ENCODE peak calls at places on chromosomes 12 and 14, in seven cellular contexts. One of them, this sample, is unnamed.

GRCh38 chr12:89889051-89889450 is 180.4 kb upstream of the ATP2B1 start:
- DNase-seq in gastrocnemius medialis: no peak
- DNase-seq in K562: no peak
- DNase-seq in astrocyte: peak
- DNase-seq in mucosa of descending colon: no peak
- DNase-seq in AG10803: peak
- DNase-seq in PC-3: peak
- DNase-seq in this sample: no peak

GRCh38 chr14:51597511-51597920 is 54.2 kb upstream of the FRMD6 start:
- DNase-seq in AG10803: peak
- DNase-seq in mucosa of descending colon: no peak
- DNase-seq in astrocyte: peak
- DNase-seq in gastrocnemius medialis: no peak
- DNase-seq in K562: no peak
- DNase-seq in PC-3: no peak
- DNase-seq in this sample: no peak

GRCh38 chr12:97640826-97641225 is 178.2 kb downstream of the RMST start:
- DNase-seq in AG10803: no peak
- DNase-seq in mucosa of descending colon: no peak
- DNase-seq in K562: no peak
- DNase-seq in PC-3: no peak
- DNase-seq in astrocyte: no peak
- DNase-seq in gastrocnemius medialis: no peak
- DNase-seq in this sample: no peak

GRCh38 chr12:50132505-50133135 is 20.6 kb downstream of the COX14 start:
- DNase-seq in mucosa of descending colon: no peak
- DNase-seq in astrocyte: no peak
- DNase-seq in PC-3: peak
- DNase-seq in gastrocnemius medialis: no peak
- DNase-seq in K562: no peak
- DNase-seq in AG10803: peak
- DNase-seq in this sample: no peak

GRCh38 chr12:64672925-64673409 is 62.7 kb downstream of the RASSF3 start:
- DNase-seq in gastrocnemius medialis: no peak
- DNase-seq in PC-3: peak
- DNase-seq in K562: peak
- DNase-seq in astrocyte: peak
- DNase-seq in mucosa of descending colon: peak
- DNase-seq in AG10803: peak
- DNase-seq in this sample: no peak

GRCh38 chr14:85688024-85688423 is 158.1 kb downstream of the FLRT2 start:
- DNase-seq in astrocyte: no peak
- DNase-seq in PC-3: no peak
- DNase-seq in AG10803: peak
- DNase-seq in gastrocnemius medialis: no peak
- DNase-seq in mucosa of descending colon: no peak
- DNase-seq in K562: no peak
- DNase-seq in this sample: no peak

GRCh38 chr12:89525824-89526770 is at the start of gene POC1B:
- DNase-seq in K562: peak
- DNase-seq in AG10803: peak
- DNase-seq in PC-3: peak
- DNase-seq in mucosa of descending colon: peak
- DNase-seq in astrocyte: peak
- DNase-seq in gastrocnemius medialis: peak
- DNase-seq in this sample: peak

GRCh38 chr12:55957106-55957859 is 8.6 kb downstream of the PMEL start:
- DNase-seq in PC-3: peak
- DNase-seq in gastrocnemius medialis: no peak
- DNase-seq in astrocyte: no peak
- DNase-seq in K562: no peak
- DNase-seq in mucosa of descending colon: no peak
- DNase-seq in AG10803: no peak
- DNase-seq in this sample: no peak

DNA sequence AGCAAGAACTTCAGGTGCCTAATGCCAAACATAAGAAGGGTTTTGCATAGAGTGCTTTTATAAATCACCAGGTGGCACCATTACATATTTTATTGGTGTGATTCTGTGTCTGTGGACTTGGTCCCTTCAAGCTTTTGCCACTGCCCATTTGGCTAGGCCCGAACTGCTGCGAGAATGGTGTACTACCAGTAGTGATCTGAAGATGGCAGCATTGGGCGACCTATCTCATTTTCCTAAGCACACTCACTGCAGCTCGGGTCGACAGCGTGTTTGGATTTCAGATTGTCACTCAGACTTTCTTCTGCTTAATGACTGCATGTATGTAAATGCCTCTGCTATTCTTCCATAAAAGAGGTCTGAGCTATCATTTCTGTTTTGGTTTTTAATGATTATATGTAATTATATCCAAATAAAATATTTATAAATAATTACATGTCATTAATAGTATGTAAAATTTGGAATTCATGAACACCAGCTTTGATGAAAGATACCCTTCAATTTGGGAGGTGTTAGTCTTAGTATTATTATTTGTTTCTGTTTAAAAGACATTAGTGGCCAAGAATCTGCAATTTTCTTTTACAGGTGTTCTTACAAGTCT is 78.5 kb downstream of the TPH2 start:
- DNase-seq in astrocyte: peak
- DNase-seq in AG10803: peak
- DNase-seq in mucosa of descending colon: no peak
- DNase-seq in K562: peak
- DNase-seq in gastrocnemius medialis: peak
- DNase-seq in PC-3: peak
- DNase-seq in this sample: peak
- TF ChIP-seq CTCF in astrocyte: peak
- TF ChIP-seq CTCF in AG10803: peak
- TF ChIP-seq CTCF in mucosa of descending colon: peak
- TF ChIP-seq CTCF in K562: peak
- TF ChIP-seq CTCF in gastrocnemius medialis: peak
- TF ChIP-seq CTCF in PC-3: peak
- TF ChIP-seq CTCF in this sample: peak

GRCh38 chr14:55270832-55271571 is at the start of gene FBXO34:
- DNase-seq in AG10803: peak
- DNase-seq in PC-3: peak
- DNase-seq in K562: peak
- DNase-seq in astrocyte: peak
- DNase-seq in gastrocnemius medialis: peak
- DNase-seq in mucosa of descending colon: peak
- DNase-seq in this sample: peak

GRCh38 chr14:55271572-55272414 is 572 bp downstream of the FBXO34 start:
- DNase-seq in astrocyte: peak
- DNase-seq in gastrocnemius medialis: peak
- DNase-seq in mucosa of descending colon: peak
- DNase-seq in AG10803: peak
- DNase-seq in K562: peak
- DNase-seq in PC-3: peak
- DNase-seq in this sample: peak

GRCh38 chr14:55272415-55272786 is 1.2 kb downstream of the FBXO34 start:
- DNase-seq in mucosa of descending colon: no peak
- DNase-seq in gastrocnemius medialis: no peak
- DNase-seq in K562: no peak
- DNase-seq in AG10803: no peak
- DNase-seq in astrocyte: no peak
- DNase-seq in PC-3: no peak
- DNase-seq in this sample: no peak

GRCh38 chr14:55265197-55265596 is 6.0 kb upstream of the FBXO34 start:
- DNase-seq in AG10803: no peak
- DNase-seq in astrocyte: no peak
- DNase-seq in mucosa of descending colon: no peak
- DNase-seq in gastrocnemius medialis: no peak
- DNase-seq in PC-3: no peak
- DNase-seq in K562: no peak
- DNase-seq in this sample: no peak

DNA sequence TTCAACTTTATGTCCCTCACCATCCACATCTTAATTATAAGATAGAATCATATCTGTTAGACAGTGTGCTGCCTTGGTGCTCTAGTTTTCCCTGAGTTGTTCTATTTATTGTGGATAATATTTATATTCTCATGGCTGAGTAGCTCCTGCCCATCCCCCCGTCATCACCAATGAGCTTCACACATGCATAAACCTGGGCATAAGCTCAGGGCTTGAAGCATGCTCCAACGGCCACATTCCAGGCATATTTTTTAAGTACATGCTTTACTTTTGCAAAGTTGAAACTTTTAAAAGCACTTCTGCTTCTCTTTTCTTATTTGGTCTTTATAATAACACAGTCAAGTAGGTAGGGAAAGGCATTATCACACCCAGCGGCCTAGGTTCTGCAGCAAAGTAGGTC is 3.4 kb upstream of the FBXO34 start:
- DNase-seq in astrocyte: no peak
- DNase-seq in PC-3: no peak
- DNase-seq in mucosa of descending colon: no peak
- DNase-seq in gastrocnemius medialis: no peak
- DNase-seq in AG10803: peak
- DNase-seq in K562: no peak
- DNase-seq in this sample: no peak
- H3K4me3 ChIP-seq in astrocyte: no peak
- H3K4me3 ChIP-seq in PC-3: no peak
- H3K4me3 ChIP-seq in mucosa of descending colon: no peak
- H3K4me3 ChIP-seq in gastrocnemius medialis: no peak
- H3K4me3 ChIP-seq in AG10803: no peak
- H3K4me3 ChIP-seq in K562: no peak
- H3K4me3 ChIP-seq in this sample: no peak

DNA sequence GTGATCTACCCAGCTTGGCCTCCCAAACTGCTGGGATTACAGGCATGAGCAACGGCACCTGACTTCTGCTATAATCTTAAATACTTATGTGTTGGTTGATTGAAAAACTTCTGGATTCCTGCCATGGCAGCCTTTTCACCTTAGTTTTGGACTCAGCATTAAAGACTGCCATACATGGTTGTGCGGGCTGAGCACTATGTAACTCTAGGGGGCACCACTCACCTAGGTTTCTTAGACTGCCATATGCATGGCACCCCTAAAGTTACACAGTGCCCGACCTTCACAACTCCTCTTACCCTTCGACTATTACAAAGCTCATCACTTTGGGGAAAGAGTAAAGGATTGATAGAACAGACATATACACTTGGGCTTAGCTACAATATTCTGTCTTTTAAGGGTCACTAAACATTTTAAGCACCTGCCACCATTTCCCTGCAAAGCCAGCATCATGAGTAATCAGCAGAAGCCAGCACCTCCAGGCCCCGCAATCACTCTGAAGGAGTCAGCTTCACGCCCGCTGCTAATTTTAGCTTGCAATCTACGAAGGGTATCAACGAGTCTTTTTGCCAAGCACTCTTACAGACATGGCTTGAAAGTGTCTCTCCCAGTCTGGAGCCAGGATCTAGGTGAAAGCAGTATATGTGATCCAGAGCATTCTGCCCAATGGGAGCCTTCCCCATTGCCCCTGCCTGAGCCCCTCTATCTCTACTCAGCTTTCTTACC is 59.8 kb downstream of the SUDS3 start:
- DNase-seq in K562: peak
- DNase-seq in mucosa of descending colon: no peak
- DNase-seq in PC-3: peak
- DNase-seq in astrocyte: no peak
- DNase-seq in AG10803: no peak
- DNase-seq in gastrocnemius medialis: peak
- DNase-seq in this sample: no peak
- TF ChIP-seq CTCF in K562: peak
- TF ChIP-seq CTCF in mucosa of descending colon: no peak
- TF ChIP-seq CTCF in PC-3: peak
- TF ChIP-seq CTCF in astrocyte: no peak
- TF ChIP-seq CTCF in AG10803: no peak
- TF ChIP-seq CTCF in gastrocnemius medialis: peak
- TF ChIP-seq CTCF in this sample: peak

DNA sequence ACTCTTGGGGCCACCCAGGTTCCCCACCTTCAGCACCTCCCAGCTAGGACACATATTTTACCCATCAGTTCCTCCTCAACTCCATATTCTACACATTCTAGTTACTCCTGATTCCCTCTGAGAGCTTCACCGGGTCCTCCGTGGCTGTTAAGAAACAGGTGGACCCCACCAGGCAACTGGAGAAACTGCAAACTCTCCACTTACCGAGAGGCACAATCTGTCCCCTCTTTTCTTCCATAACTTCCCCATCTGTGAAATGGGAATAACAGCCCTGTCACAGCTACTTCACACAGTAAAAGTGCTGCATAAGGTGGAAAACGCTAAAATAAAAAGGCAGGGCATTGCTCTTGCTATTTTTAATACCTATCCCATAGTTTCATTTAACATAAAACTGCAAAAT is 1.5 kb downstream of the SLC7A8 start:
- DNase-seq in gastrocnemius medialis: no peak
- DNase-seq in K562: no peak
- DNase-seq in astrocyte: no peak
- DNase-seq in AG10803: no peak
- DNase-seq in PC-3: no peak
- DNase-seq in mucosa of descending colon: no peak
- DNase-seq in this sample: no peak
- H3K4me3 ChIP-seq in gastrocnemius medialis: peak
- H3K4me3 ChIP-seq in K562: no peak
- H3K4me3 ChIP-seq in astrocyte: no peak
- H3K4me3 ChIP-seq in AG10803: no peak
- H3K4me3 ChIP-seq in PC-3: peak
- H3K4me3 ChIP-seq in mucosa of descending colon: no peak
- H3K4me3 ChIP-seq in this sample: peak

DNA sequence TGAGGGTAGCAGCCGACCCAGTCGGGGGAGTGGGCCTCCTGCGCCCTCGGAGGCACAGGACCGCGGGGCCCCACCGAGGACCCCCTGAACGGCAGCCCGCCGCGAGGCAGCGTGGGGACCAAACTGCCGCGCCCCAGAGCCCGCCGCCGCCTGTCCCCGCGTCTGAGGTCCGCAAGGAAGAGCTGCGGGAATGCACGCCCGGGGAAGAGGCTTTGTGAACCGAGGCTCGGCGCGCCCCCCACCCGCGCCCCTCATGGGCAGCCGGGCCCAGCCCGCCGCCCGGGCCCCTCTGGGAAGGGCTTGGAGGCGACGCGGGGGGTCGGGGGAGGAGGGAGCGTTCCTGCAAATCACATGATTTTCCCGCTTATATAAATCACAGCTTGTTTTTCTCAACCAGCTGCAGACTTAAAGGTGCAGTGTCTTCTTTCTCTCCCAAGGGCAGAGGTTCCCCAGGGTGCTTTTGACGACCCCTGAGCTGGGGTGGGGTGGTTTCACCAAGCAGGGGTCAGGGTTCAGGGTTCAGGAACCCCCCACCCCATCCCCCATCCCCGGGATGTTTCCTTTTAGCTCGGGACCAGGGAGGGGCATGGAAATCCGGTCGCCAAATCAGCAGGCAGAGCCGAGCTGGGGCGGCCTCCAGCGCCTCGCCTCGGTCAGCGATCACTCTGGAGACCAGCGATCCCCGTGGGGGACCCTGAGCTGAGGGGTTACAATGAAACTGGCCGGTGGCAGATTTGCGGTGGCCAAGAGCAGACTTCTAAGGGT is 44.7 kb upstream of the ATP23 start:
- DNase-seq in K562: no peak
- DNase-seq in PC-3: no peak
- DNase-seq in gastrocnemius medialis: peak
- DNase-seq in astrocyte: peak
- DNase-seq in mucosa of descending colon: peak
- DNase-seq in AG10803: peak
- DNase-seq in this sample: peak
- TF ChIP-seq CTCF in K562: no peak
- TF ChIP-seq CTCF in PC-3: no peak
- TF ChIP-seq CTCF in gastrocnemius medialis: peak
- TF ChIP-seq CTCF in astrocyte: no peak
- TF ChIP-seq CTCF in mucosa of descending colon: peak
- TF ChIP-seq CTCF in AG10803: peak
- TF ChIP-seq CTCF in this sample: peak

This sample was measured in dorsolateral prefrontal cortex.